ENCODE peak calls at places on chromosomes 12 and 14, in eight cellular contexts. W is COR-L47, E is C1 segment of cervical spinal cord, X is SW 1271, P is hepatocyte, H is GM04504, S is AG20443, B is substantia nigra. G is an unnamed sample.

GRCh38 chr14:101499080-101499479 is 62.2 kb upstream of the DIO3 start:
- DNase-seq in W (no peak), E (no peak), X (no peak), P (no peak), H (no peak), S (no peak), B (no peak), G (no peak)

GRCh38 chr12:1870086-1870485 is 48.4 kb downstream of the CACNA2D4 start:
- DNase-seq in W (no peak), E (no peak), X (no peak), P (no peak), H (no peak), S (no peak), B (no peak), G (no peak)

GRCh38 chr14:89598548-89599186 is 181.6 kb upstream of the FOXN3 start:
- DNase-seq in W (no peak), E (no peak), X (no peak), P (no peak), H (no peak), S (no peak), B (no peak), G (peak)

GRCh38 chr14:30872602-30873001 is 1.8 kb upstream of the COCH start:
- DNase-seq in W (peak), E (no peak), X (no peak), P (no peak), H (no peak), S (no peak), B (no peak), G (no peak)

GRCh38 chr12:71846322-71846940 is 6.9 kb downstream of the TBC1D15 start:
- DNase-seq in W (peak), E (no peak), X (no peak), P (peak), H (no peak), S (peak), B (no peak), G (peak)

GRCh38 chr14:69713976-69714716 is 52.8 kb upstream of the SRSF5 start:
- DNase-seq in W (peak), E (no peak), X (no peak), P (no peak), H (no peak), S (no peak), B (no peak), G (no peak)

GRCh38 chr12:45415393-45415817 is 199.5 kb downstream of the ANO6 start:
- DNase-seq in W (no peak), E (no peak), X (peak), P (peak), H (peak), S (peak), B (no peak), G (no peak)

GRCh38 chr12:96774501-96775256 is 132.4 kb upstream of the NEDD1 start:
- DNase-seq in W (no peak), E (no peak), X (no peak), P (no peak), H (no peak), S (no peak), B (no peak), G (no peak)

GRCh38 chr12:24943947-24944597 is 4.8 kb downstream of the BCAT1 start:
- DNase-seq in W (no peak), E (no peak), X (no peak), P (no peak), H (no peak), S (no peak), B (no peak), G (no peak)

GRCh38 chr14:68395585-68395984 is 397.3 kb downstream of the ZFP36L1 start:
- DNase-seq in W (no peak), E (no peak), X (no peak), P (no peak), H (peak), S (peak), B (no peak), G (no peak)

GRCh38 chr14:85050180-85050579 is 479.8 kb upstream of the FLRT2 start:
- DNase-seq in W (no peak), E (no peak), X (no peak), P (no peak), H (no peak), S (no peak), B (no peak), G (no peak)

GRCh38 chr14:24110060-24110459 is 4.5 kb upstream of the DCAF11 start:
- DNase-seq in W (no peak), E (no peak), X (no peak), P (no peak), H (no peak), S (no peak), B (no peak), G (no peak)

GRCh38 chr14:38964630-38965029 is 138.4 kb downstream of the SEC23A start:
- DNase-seq in W (no peak), E (no peak), X (no peak), P (peak), H (no peak), S (peak), B (no peak), G (no peak)

GRCh38 chr14:50619569-50620141 is 48.5 kb downstream of the SAV1 start:
- DNase-seq in W (no peak), E (no peak), X (no peak), P (peak), H (no peak), S (peak), B (no peak), G (peak)

GRCh38 chr14:103871596-103872480 is 24.5 kb upstream of the PPP1R13B start:
- DNase-seq in W (no peak), E (peak), X (no peak), P (peak), H (no peak), S (no peak), B (no peak), G (peak)

GRCh38 chr12:110813298-110813697 is 33.5 kb upstream of the CCDC63 start:
- DNase-seq in W (peak), E (no peak), X (no peak), P (no peak), H (no peak), S (no peak), B (no peak), G (no peak)

GRCh38 chr14:61439779-61440418 is 118.5 kb downstream of the PRKCH start:
- DNase-seq in W (no peak), E (no peak), X (no peak), P (no peak), H (no peak), S (no peak), B (no peak), G (no peak)